ENCODE peak calls at places on chromosomes 4 and X, in seven cellular contexts. T is WTC11; Z is mesendoderm; J is fibroblast of mammary gland; L is right cardiac atrium; Y is lower leg skin; U is stimulated activated CD8-positive, alpha-beta memory T cell treated with anti-CD3 and anti-CD28 coated beads, Interleukin-7, amount 100 ng/mL, for 24 hours. M is an unnamed sample.

GRCh38 chr4:134202557-134202956 is 968 bp upstream of the PABPC4L start:
- DNase-seq in L (no peak), T (no peak), Z (no peak), U (no peak), Y (no peak), J (peak), M (no peak)

GRCh38 chr4:121140712-121141111 is 23.4 kb downstream of the TNIP3 start:
- DNase-seq in U (no peak), L (no peak), Y (no peak), J (peak), Z (peak), T (no peak), M (no peak)

GRCh38 chr4:168028568-168028967 is 63.8 kb upstream of the ANXA10 start:
- DNase-seq in U (no peak), Z (no peak), L (no peak), T (no peak), J (peak), Y (no peak), M (no peak)

GRCh38 chrX:10198254-10198653 is 41.5 kb downstream of the CLCN4 start:
- DNase-seq in L (no peak), J (peak), Z (no peak), T (no peak), U (no peak), Y (no peak), M (no peak)

GRCh38 chrX:135484636-135485289 is 35.7 kb upstream of the INTS6L start:
- DNase-seq in Y (no peak), T (no peak), J (peak), Z (peak), U (no peak), L (no peak), M (no peak)

GRCh38 chr4:159368320-159368719 is 265.4 kb downstream of the RAPGEF2 start:
- DNase-seq in L (no peak), Y (no peak), U (no peak), T (no peak), Z (no peak), J (no peak), M (no peak)

GRCh38 chr4:113444386-113444785 is 317.2 kb downstream of the CAMK2D start:
- DNase-seq in T (no peak), J (peak), U (no peak), Z (no peak), Y (no peak), L (no peak), M (no peak)

GRCh38 chrX:11190745-11191510 is 79.8 kb downstream of the HCCS start:
- DNase-seq in Z (no peak), Y (no peak), J (no peak), U (no peak), T (no peak), L (no peak), M (no peak)

GRCh38 chr4:16752150-16752549 is 146.3 kb downstream of the LDB2 start:
- DNase-seq in J (peak), L (no peak), T (no peak), U (no peak), Y (no peak), Z (no peak), M (no peak)

GRCh38 chr4:151475338-151475737 is 66.4 kb downstream of the FHIP1A start:
- DNase-seq in L (no peak), U (no peak), Y (peak), Z (no peak), T (no peak), J (no peak), M (no peak)

GRCh38 chr4:186131935-186132334 is 27.4 kb downstream of the FAM149A start:
- DNase-seq in J (no peak), Y (no peak), T (no peak), Z (no peak), U (no peak), L (no peak), M (no peak)

GRCh38 chr4:147328756-147329446 is 152.0 kb upstream of the EDNRA start:
- DNase-seq in J (no peak), Z (no peak), L (no peak), T (no peak), Y (no peak), U (no peak), M (no peak)

GRCh38 chr4:10582059-10582686 is 102.4 kb downstream of the CLNK start:
- DNase-seq in L (peak), U (no peak), Z (peak), J (peak), T (no peak), Y (peak), M (no peak)

M was measured in H1.